ENCODE peak calls at places on chromosomes 2 and 18, in five cellular contexts. Z is uterus, Y is mesendoderm, K is fibroblast of lung, C is GM23248. U is an unnamed sample.

GRCh38 chr18:77127769-77128671 is 4.6 kb downstream of the MBP start:
- DNase-seq in Z (peak), Y (no peak), K (peak), C (peak), U (no peak)

GRCh38 chr18:43248610-43249249 is 28.6 kb downstream of the SYT4 start:
- DNase-seq in Z (no peak), Y (no peak), K (no peak), C (no peak), U (no peak)

GRCh38 chr18:48825101-48825745 is 125.5 kb downstream of the SMAD7 start:
- DNase-seq in Z (peak), Y (no peak), K (no peak), C (peak), U (peak)

GRCh38 chr2:61340242-61340641 is 130.6 kb downstream of the USP34 start:
- DNase-seq in Z (no peak), Y (no peak), K (peak), C (peak), U (no peak)

GRCh38 chr18:48952287-48953095 is 1.7 kb upstream of the SMAD7 start:
- DNase-seq in Z (peak), Y (peak), K (peak), C (peak), U (peak)

GRCh38 chr2:65537651-65538385 is 105.4 kb upstream of the SPRED2 start:
- DNase-seq in Z (no peak), Y (no peak), K (peak), C (peak), U (no peak)

GRCh38 chr2:237371856-237372255 is 42.1 kb downstream of the COL6A3 start:
- DNase-seq in Z (no peak), Y (no peak), K (no peak), C (no peak), U (no peak)

GRCh38 chr2:238202326-238203103 is 980 bp downstream of the ILKAP start:
- DNase-seq in Z (no peak), Y (peak), K (peak), C (peak), U (no peak)

GRCh38 chr2:20214566-20215182 is 10.3 kb downstream of the SDC1 start:
- DNase-seq in Z (no peak), Y (no peak), K (no peak), C (no peak), U (peak)

GRCh38 chr18:39675916-39676315 is 2110.3 kb upstream of the CELF4 start:
- DNase-seq in Z (no peak), Y (no peak), K (no peak), C (no peak), U (no peak)

GRCh38 chr2:133421516-133422324 is 146.5 kb downstream of the NCKAP5 start:
- DNase-seq in Z (no peak), Y (peak), K (peak), C (peak), U (no peak)

GRCh38 chr2:118752762-118753429 is 94.6 kb downstream of the EN1 start:
- DNase-seq in Z (no peak), Y (no peak), K (no peak), C (no peak), U (no peak)

GRCh38 chr2:225319872-225320271 is 79.6 kb upstream of the NYAP2 start:
- DNase-seq in Z (no peak), Y (no peak), K (no peak), C (no peak), U (no peak)

GRCh38 chr2:236862961-236863728 is 222.5 kb upstream of the COPS8 start:
- DNase-seq in Z (no peak), Y (no peak), K (peak), C (peak), U (no peak)

GRCh38 chr2:116117845-116118244 is 1675.4 kb downstream of the DPP10 start:
- DNase-seq in Z (no peak), Y (no peak), K (no peak), C (no peak), U (no peak)

GRCh38 chr2:70828115-70828514 is 7.5 kb downstream of the CD207 start:
- DNase-seq in Z (no peak), Y (no peak), K (no peak), C (no peak), U (no peak)

GRCh38 chr2:238988752-238989151 is 140.9 kb downstream of the TWIST2 start:
- DNase-seq in Z (no peak), Y (no peak), K (no peak), C (no peak), U (peak)

GRCh38 chr2:9914384-9915065 is 37.0 kb upstream of the GRHL1 start:
- DNase-seq in Z (no peak), Y (peak), K (peak), C (peak), U (no peak)

GRCh38 chr2:75047189-75047812 is 88.9 kb downstream of the POLE4 start:
- DNase-seq in Z (no peak), Y (no peak), K (no peak), C (peak), U (no peak)

GRCh38 chr2:80567991-80568390 is 263.4 kb upstream of the LRRTM1 start:
- DNase-seq in Z (no peak), Y (no peak), K (no peak), C (no peak), U (no peak)

GRCh38 chr2:27707462-27708256 is 44.0 kb downstream of the SLC4A1AP start:
- DNase-seq in Z (peak), Y (no peak), K (peak), C (peak), U (no peak)

GRCh38 chr18:43482600-43482999 is 205.3 kb upstream of the SYT4 start:
- DNase-seq in Z (no peak), Y (no peak), K (no peak), C (no peak), U (peak)

GRCh38 chr2:127165539-127165935 is 54.6 kb downstream of the CYP27C1 start:
- DNase-seq in Z (no peak), Y (no peak), K (no peak), C (no peak), U (peak)

GRCh38 chr2:26580151-26580550 is 61.0 kb downstream of the CIB4 start:
- DNase-seq in Z (no peak), Y (no peak), K (no peak), C (no peak), U (peak)

GRCh38 chr2:217905395-217905794 is 97.4 kb downstream of the TNS1 start:
- DNase-seq in Z (peak), Y (no peak), K (no peak), C (no peak), U (no peak)

GRCh38 chr18:38909972-38910371 is 1344.4 kb upstream of the CELF4 start:
- DNase-seq in Z (no peak), Y (no peak), K (peak), C (no peak), U (no peak)

GRCh38 chr2:110755494-110756078 is 23.2 kb downstream of the ACOXL start:
- DNase-seq in Z (no peak), Y (no peak), K (peak), C (peak), U (no peak)

GRCh38 chr2:70088508-70089219 is 1.4 kb downstream of the PCBP1 start:
- DNase-seq in Z (no peak), Y (peak), K (no peak), C (no peak), U (no peak)

GRCh38 chr2:23492941-23493340 is 108.0 kb downstream of the KLHL29 start:
- DNase-seq in Z (no peak), Y (no peak), K (no peak), C (no peak), U (peak)

GRCh38 chr2:68951899-68952298 is 794 bp downstream of the GKN2 start:
- DNase-seq in Z (no peak), Y (no peak), K (no peak), C (no peak), U (no peak)

GRCh38 chr2:128686498-128686861 is 367.8 kb upstream of the HS6ST1 start:
- DNase-seq in Z (no peak), Y (no peak), K (no peak), C (no peak), U (no peak)

GRCh38 chr2:209525834-209526281 is 102.0 kb downstream of the MAP2 start:
- DNase-seq in Z (no peak), Y (no peak), K (peak), C (peak), U (no peak)

GRCh38 chr2:152578573-152578972 is 138.7 kb downstream of the PRPF40A start:
- DNase-seq in Z (no peak), Y (no peak), K (no peak), C (no peak), U (no peak)

GRCh38 chr18:61605376-61606067 is 272.3 kb downstream of the CDH20 start:
- DNase-seq in Z (no peak), Y (no peak), K (peak), C (peak), U (no peak)

GRCh38 chr18:65735166-65735565 is 15.6 kb upstream of the CDH7 start:
- DNase-seq in Z (no peak), Y (no peak), K (no peak), C (no peak), U (no peak)

GRCh38 chr18:12092398-12093229 is 1.0 kb upstream of the ANKRD62 start:
- DNase-seq in Z (no peak), Y (peak), K (no peak), C (no peak), U (no peak)

GRCh38 chr2:24682357-24682756 is 110.8 kb downstream of the PTRHD1 start:
- DNase-seq in Z (no peak), Y (no peak), K (no peak), C (no peak), U (no peak)

GRCh38 chr2:18446715-18447114 is 113.7 kb downstream of the RDH14 start:
- DNase-seq in Z (no peak), Y (no peak), K (no peak), C (no peak), U (no peak)

GRCh38 chr18:56233595-56233994 is 404.8 kb downstream of the TXNL1 start:
- DNase-seq in Z (peak), Y (no peak), K (peak), C (peak), U (no peak)

DNA sequence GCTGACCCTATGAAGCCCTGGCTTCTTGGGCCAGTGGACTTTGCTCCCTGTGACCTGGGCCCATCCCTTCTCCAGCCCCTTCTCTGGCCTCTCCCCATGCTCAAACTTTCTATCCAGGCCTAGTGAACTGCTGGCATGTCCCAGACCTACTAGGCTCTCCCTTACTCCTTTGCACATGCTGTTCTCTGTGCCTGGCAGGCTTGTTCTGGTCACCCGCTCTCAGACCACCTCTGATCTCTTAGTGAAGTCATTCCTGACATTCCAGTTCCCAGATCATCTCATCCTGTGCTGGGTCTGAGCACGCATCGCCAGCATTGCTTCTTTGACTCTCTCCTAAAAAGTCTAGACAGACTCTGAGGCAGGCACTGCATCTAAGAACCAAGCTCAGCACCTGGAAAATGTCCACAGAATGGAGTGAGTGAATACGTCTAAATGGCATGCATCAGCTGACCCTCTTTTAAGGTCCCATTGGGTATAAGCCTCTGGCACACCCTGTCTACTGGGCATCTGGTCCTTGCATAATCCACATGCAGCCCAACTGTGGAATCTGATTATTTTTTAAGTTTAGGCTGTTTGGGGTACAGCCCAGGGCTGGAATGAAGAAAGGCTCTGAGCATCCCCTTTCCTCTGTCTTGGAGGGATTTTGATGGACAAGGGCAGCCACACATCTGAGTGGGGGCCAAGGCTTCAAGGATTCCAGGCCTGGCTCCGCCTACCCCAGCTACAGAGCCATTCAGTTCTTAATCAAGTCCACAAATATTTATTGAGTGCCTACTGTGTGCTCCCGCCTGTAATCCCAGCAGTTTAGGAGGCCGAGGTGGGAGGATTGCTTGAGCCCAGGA is 130.6 kb upstream of the HAAO start:
- DNase-seq in Z (peak), Y (peak), K (peak), C (peak), U (no peak)
- H3K27ac ChIP-seq in Z (peak), Y (no peak), K (peak), C (peak), U (peak)

GRCh38 chr2:229514318-229514717 is 200.0 kb downstream of the DNER start:
- DNase-seq in Z (no peak), Y (no peak), K (no peak), C (no peak), U (no peak)

GRCh38 chr2:229520582-229521221 is 193.7 kb downstream of the DNER start:
- DNase-seq in Z (peak), Y (no peak), K (peak), C (no peak), U (no peak)

DNA sequence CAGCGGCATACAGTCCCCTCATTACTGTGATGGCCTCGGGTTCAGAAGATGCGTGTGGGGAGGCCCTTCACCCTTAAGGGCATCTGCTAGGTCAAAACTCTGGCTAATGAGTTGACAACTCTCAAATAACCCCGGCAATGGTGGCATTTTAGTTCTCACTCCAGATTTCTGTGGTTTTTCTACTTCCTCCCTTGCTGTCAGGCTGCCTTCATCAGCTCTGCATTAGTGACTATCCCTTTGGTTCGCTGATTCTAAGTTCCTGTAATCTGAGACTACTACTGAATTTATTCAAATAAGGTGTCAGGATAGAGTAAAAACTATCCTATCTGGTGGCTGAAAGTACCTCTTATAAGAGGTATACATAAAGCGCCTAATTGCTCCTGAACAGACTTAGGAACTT is 194.7 kb downstream of the DNER start:
- DNase-seq in Z (no peak), Y (no peak), K (no peak), C (no peak), U (no peak)
- H3K27ac ChIP-seq in Z (peak), Y (no peak), K (no peak), C (no peak), U (no peak)

GRCh38 chr2:155547571-155547970 is 785.0 kb downstream of the NR4A2 start:
- DNase-seq in Z (no peak), Y (no peak), K (no peak), C (peak), U (no peak)

DNA sequence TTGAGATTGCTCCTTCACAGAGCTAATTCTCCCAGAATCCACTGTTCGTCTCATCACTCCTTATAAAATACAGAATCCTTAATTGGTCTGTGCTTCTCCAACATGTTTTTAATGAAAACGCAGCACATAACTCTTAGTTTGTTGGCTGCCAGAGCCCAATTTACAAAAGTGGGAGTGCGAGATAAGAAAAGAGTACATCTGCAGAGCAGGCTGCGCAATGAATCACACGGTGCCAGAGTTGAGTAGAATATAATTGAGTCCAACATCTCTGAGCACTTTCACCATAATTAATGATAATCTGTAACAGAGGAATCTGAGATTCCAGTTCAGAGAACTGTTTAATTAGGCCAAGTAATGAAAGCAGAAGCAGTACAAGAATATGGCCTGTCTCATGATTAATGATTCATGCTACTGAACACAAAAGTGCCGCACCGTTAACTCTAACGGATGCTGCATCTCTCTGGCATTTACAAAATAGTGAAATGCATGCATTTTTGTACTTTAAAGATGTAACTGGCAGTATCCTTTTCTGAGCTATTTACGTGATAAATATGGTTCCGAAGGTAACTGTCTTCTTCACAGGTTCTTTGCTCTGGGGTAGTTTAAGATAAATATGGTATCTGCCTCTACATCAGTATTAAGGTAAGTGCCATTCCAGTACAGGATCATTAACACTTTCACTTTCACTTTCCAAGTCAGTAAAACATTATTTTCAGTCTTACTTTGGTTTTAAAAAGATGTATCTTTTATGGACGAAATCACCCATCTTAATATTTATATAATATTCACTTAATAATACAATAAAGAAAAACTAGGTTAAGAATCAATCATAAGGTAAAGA is 785.6 kb downstream of the NR4A2 start:
- DNase-seq in Z (no peak), Y (no peak), K (no peak), C (peak), U (no peak)
- H3K27ac ChIP-seq in Z (no peak), Y (no peak), K (no peak), C (no peak), U (no peak)

GRCh38 chr2:47631306-47631705 is 151.6 kb upstream of the MSH6 start:
- DNase-seq in Z (no peak), Y (no peak), K (no peak), C (no peak), U (no peak)
- H3K27ac ChIP-seq in Z (no peak), Y (no peak), K (no peak), C (peak), U (no peak)

GRCh38 chr18:63238711-63239110 is 80.9 kb downstream of the BCL2 start:
- DNase-seq in Z (peak), Y (peak), K (no peak), C (no peak), U (no peak)
- H3K27ac ChIP-seq in Z (peak), Y (no peak), K (peak), C (peak), U (peak)

DNA sequence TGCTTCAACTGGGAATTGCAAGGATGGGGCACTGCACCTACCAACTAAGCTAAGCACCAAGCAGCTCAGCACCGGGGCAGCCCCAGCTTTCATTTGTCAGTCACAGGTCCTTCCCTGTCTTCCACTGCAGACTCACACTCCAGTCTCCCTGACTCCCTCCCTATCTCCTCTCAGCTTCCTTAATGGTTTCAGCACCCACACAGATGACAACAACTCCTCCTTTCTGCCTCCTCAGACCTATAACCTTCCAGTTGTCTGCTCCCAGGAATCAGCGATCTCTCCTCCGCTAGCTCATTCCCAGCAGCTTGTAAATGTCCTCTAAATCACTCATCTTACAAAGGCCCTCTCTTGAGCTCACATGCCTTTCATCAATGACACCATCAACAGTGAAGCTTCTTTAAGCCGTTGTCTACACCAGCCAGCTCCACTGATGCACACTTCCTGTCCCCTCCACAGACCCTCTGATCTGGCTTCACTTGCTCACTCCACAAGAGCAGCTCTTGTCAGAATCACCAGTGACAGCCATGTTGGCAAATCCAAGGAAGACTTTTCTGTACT is 32.1 kb downstream of the CLASP1 start:
- DNase-seq in Z (no peak), Y (peak), K (peak), C (peak), U (no peak)
- H3K27ac ChIP-seq in Z (no peak), Y (no peak), K (no peak), C (no peak), U (peak)

GRCh38 chr18:74289137-74289536 is 2.6 kb downstream of the CYB5A start:
- DNase-seq in Z (no peak), Y (no peak), K (peak), C (peak), U (no peak)
- H3K27ac ChIP-seq in Z (peak), Y (no peak), K (no peak), C (peak), U (peak)